ENCODE peak calls at places on chromosomes 5 and 9, in nine cellular contexts. One of them, this sample, is unnamed. For H3K4me1, the result is how much of the 10 kb centered on the place peaks cover.

GRCh38 chr5:74916831-74917710 is 50.9 kb upstream of the FAM169A start:
- DNase-seq in aorta: no peak
- DNase-seq in heart right ventricle: no peak
- DNase-seq in neural progenitor cell: no peak
- DNase-seq in small intestine: peak
- DNase-seq in effector memory CD4-positive, alpha-beta T cell: no peak
- DNase-seq in adrenal gland: no peak
- DNase-seq in pancreas: no peak
- DNase-seq in tibial nerve: no peak
- DNase-seq in this sample: peak

GRCh38 chr9:21028476-21028875 is 3.0 kb downstream of the HACD4 start:
- DNase-seq in aorta: no peak
- DNase-seq in heart right ventricle: no peak
- DNase-seq in adrenal gland: no peak
- DNase-seq in neural progenitor cell: no peak
- DNase-seq in pancreas: no peak
- DNase-seq in effector memory CD4-positive, alpha-beta T cell: no peak
- DNase-seq in small intestine: no peak
- DNase-seq in tibial nerve: no peak
- DNase-seq in this sample: no peak

GRCh38 chr9:71921190-71921814 is 9.9 kb downstream of the C9orf85 start:
- DNase-seq in pancreas: no peak
- DNase-seq in heart right ventricle: no peak
- DNase-seq in tibial nerve: no peak
- DNase-seq in adrenal gland: no peak
- DNase-seq in small intestine: no peak
- DNase-seq in effector memory CD4-positive, alpha-beta T cell: no peak
- DNase-seq in aorta: no peak
- DNase-seq in neural progenitor cell: no peak
- DNase-seq in this sample: no peak

GRCh38 chr9:122372856-122373845 is 2.3 kb downstream of the PTGS1 start:
- DNase-seq in aorta: no peak
- DNase-seq in adrenal gland: no peak
- DNase-seq in small intestine: no peak
- DNase-seq in heart right ventricle: no peak
- DNase-seq in tibial nerve: no peak
- DNase-seq in neural progenitor cell: no peak
- DNase-seq in pancreas: no peak
- DNase-seq in effector memory CD4-positive, alpha-beta T cell: no peak
- DNase-seq in this sample: no peak

GRCh38 chr9:134922932-134923240 is 5.2 kb upstream of the FCN1 start:
- DNase-seq in adrenal gland: no peak
- DNase-seq in heart right ventricle: no peak
- DNase-seq in aorta: no peak
- DNase-seq in neural progenitor cell: no peak
- DNase-seq in small intestine: no peak
- DNase-seq in pancreas: no peak
- DNase-seq in effector memory CD4-positive, alpha-beta T cell: no peak
- DNase-seq in tibial nerve: no peak
- DNase-seq in this sample: no peak

GRCh38 chr5:172795401-172795977 is 24.5 kb upstream of the DUSP1 start:
- DNase-seq in aorta: peak
- DNase-seq in heart right ventricle: peak
- DNase-seq in pancreas: peak
- DNase-seq in effector memory CD4-positive, alpha-beta T cell: no peak
- DNase-seq in neural progenitor cell: no peak
- DNase-seq in tibial nerve: peak
- DNase-seq in small intestine: no peak
- DNase-seq in adrenal gland: peak
- DNase-seq in this sample: peak

GRCh38 chr5:134101686-134102439 is 12.6 kb upstream of the TCF7 start:
- DNase-seq in adrenal gland: peak
- DNase-seq in neural progenitor cell: peak
- DNase-seq in aorta: no peak
- DNase-seq in effector memory CD4-positive, alpha-beta T cell: peak
- DNase-seq in heart right ventricle: peak
- DNase-seq in tibial nerve: no peak
- DNase-seq in small intestine: peak
- DNase-seq in pancreas: peak
- DNase-seq in this sample: peak

GRCh38 chr9:78214492-78214891 is 21.4 kb upstream of the CEP78 start:
- DNase-seq in adrenal gland: no peak
- DNase-seq in tibial nerve: no peak
- DNase-seq in effector memory CD4-positive, alpha-beta T cell: no peak
- DNase-seq in heart right ventricle: no peak
- DNase-seq in neural progenitor cell: no peak
- DNase-seq in pancreas: no peak
- DNase-seq in aorta: no peak
- DNase-seq in small intestine: no peak
- DNase-seq in this sample: no peak

GRCh38 chr5:72205431-72206009 is 98.2 kb downstream of the MAP1B start:
- DNase-seq in aorta: no peak
- DNase-seq in neural progenitor cell: no peak
- DNase-seq in adrenal gland: no peak
- DNase-seq in heart right ventricle: no peak
- DNase-seq in small intestine: no peak
- DNase-seq in effector memory CD4-positive, alpha-beta T cell: no peak
- DNase-seq in pancreas: no peak
- DNase-seq in tibial nerve: no peak
- DNase-seq in this sample: no peak

GRCh38 chr9:136991993-136992818 is at the start of gene PAXX:
- DNase-seq in heart right ventricle: peak
- DNase-seq in neural progenitor cell: peak
- DNase-seq in aorta: peak
- DNase-seq in small intestine: peak
- DNase-seq in adrenal gland: peak
- DNase-seq in tibial nerve: peak
- DNase-seq in pancreas: peak
- DNase-seq in effector memory CD4-positive, alpha-beta T cell: peak
- DNase-seq in this sample: peak

GRCh38 chr9:129676970-129677369 is 11.5 kb downstream of the PRRX2 start:
- DNase-seq in small intestine: no peak
- DNase-seq in pancreas: no peak
- DNase-seq in aorta: no peak
- DNase-seq in adrenal gland: no peak
- DNase-seq in heart right ventricle: no peak
- DNase-seq in effector memory CD4-positive, alpha-beta T cell: no peak
- DNase-seq in tibial nerve: no peak
- DNase-seq in neural progenitor cell: no peak
- DNase-seq in this sample: no peak

GRCh38 chr9:29212590-29213373 is 1639.5 kb upstream of the C9orf72 start:
- DNase-seq in effector memory CD4-positive, alpha-beta T cell: no peak
- DNase-seq in heart right ventricle: no peak
- DNase-seq in neural progenitor cell: peak
- DNase-seq in adrenal gland: peak
- DNase-seq in small intestine: no peak
- DNase-seq in pancreas: no peak
- DNase-seq in aorta: no peak
- DNase-seq in tibial nerve: no peak
- DNase-seq in this sample: no peak

GRCh38 chr5:83720805-83721431 is at the start of gene HAPLN1:
- DNase-seq in aorta: no peak
- DNase-seq in heart right ventricle: no peak
- DNase-seq in effector memory CD4-positive, alpha-beta T cell: no peak
- DNase-seq in tibial nerve: no peak
- DNase-seq in small intestine: no peak
- DNase-seq in neural progenitor cell: peak
- DNase-seq in pancreas: no peak
- DNase-seq in adrenal gland: no peak
- DNase-seq in this sample: no peak

GRCh38 chr5:54518146-54519082 is 855 bp downstream of the SNX18 start:
- DNase-seq in tibial nerve: peak
- DNase-seq in adrenal gland: peak
- DNase-seq in neural progenitor cell: peak
- DNase-seq in pancreas: peak
- DNase-seq in aorta: peak
- DNase-seq in effector memory CD4-positive, alpha-beta T cell: no peak
- DNase-seq in heart right ventricle: peak
- DNase-seq in small intestine: peak
- DNase-seq in this sample: peak

GRCh38 chr9:81601639-81602623 is 87.4 kb downstream of the TLE1 start:
- DNase-seq in neural progenitor cell: no peak
- DNase-seq in pancreas: no peak
- DNase-seq in small intestine: no peak
- DNase-seq in adrenal gland: no peak
- DNase-seq in effector memory CD4-positive, alpha-beta T cell: no peak
- DNase-seq in heart right ventricle: no peak
- DNase-seq in aorta: no peak
- DNase-seq in tibial nerve: no peak
- DNase-seq in this sample: no peak

GRCh38 chr5:89437450-89438435 is 554.8 kb upstream of the MEF2C start:
- DNase-seq in aorta: no peak
- DNase-seq in pancreas: no peak
- DNase-seq in effector memory CD4-positive, alpha-beta T cell: no peak
- DNase-seq in tibial nerve: no peak
- DNase-seq in neural progenitor cell: no peak
- DNase-seq in small intestine: no peak
- DNase-seq in adrenal gland: no peak
- DNase-seq in heart right ventricle: no peak
- DNase-seq in this sample: no peak

GRCh38 chr5:93632327-93632726 is 49.3 kb downstream of the NR2F1 start:
- DNase-seq in effector memory CD4-positive, alpha-beta T cell: no peak
- DNase-seq in aorta: no peak
- DNase-seq in tibial nerve: no peak
- DNase-seq in neural progenitor cell: no peak
- DNase-seq in small intestine: no peak
- DNase-seq in heart right ventricle: no peak
- DNase-seq in pancreas: no peak
- DNase-seq in adrenal gland: no peak
- DNase-seq in this sample: no peak

GRCh38 chr5:59597690-59598546 is 295.6 kb downstream of the PDE4D start:
- DNase-seq in aorta: no peak
- DNase-seq in small intestine: no peak
- DNase-seq in adrenal gland: no peak
- DNase-seq in heart right ventricle: no peak
- DNase-seq in effector memory CD4-positive, alpha-beta T cell: no peak
- DNase-seq in tibial nerve: no peak
- DNase-seq in neural progenitor cell: no peak
- DNase-seq in pancreas: no peak
- DNase-seq in this sample: no peak
- H3K27ac ChIP-seq in aorta: peak
- H3K27ac ChIP-seq in small intestine: peak
- H3K27ac ChIP-seq in adrenal gland: no peak
- H3K27ac ChIP-seq in heart right ventricle: no peak
- H3K27ac ChIP-seq in effector memory CD4-positive, alpha-beta T cell: no peak
- H3K27ac ChIP-seq in tibial nerve: no peak
- H3K27ac ChIP-seq in neural progenitor cell: no peak
- H3K27ac ChIP-seq in pancreas: peak
- H3K27ac ChIP-seq in this sample: no peak

GRCh38 chr5:179833709-179834070 is 13.0 kb downstream of the SQSTM1 start:
- DNase-seq in tibial nerve: no peak
- DNase-seq in pancreas: no peak
- DNase-seq in heart right ventricle: no peak
- DNase-seq in adrenal gland: no peak
- DNase-seq in aorta: no peak
- DNase-seq in effector memory CD4-positive, alpha-beta T cell: no peak
- DNase-seq in small intestine: no peak
- DNase-seq in neural progenitor cell: no peak
- DNase-seq in this sample: no peak
- H3K4me3 ChIP-seq in tibial nerve: no peak
- H3K4me3 ChIP-seq in pancreas: no peak
- H3K4me3 ChIP-seq in heart right ventricle: no peak
- H3K4me3 ChIP-seq in adrenal gland: no peak
- H3K4me3 ChIP-seq in aorta: no peak
- H3K4me3 ChIP-seq in effector memory CD4-positive, alpha-beta T cell: no peak
- H3K4me3 ChIP-seq in small intestine: no peak
- H3K4me3 ChIP-seq in neural progenitor cell: no peak
- H3K4me3 ChIP-seq in this sample: no peak

GRCh38 chr5:143588933-143589662 is 185.6 kb upstream of the NR3C1 start:
- DNase-seq in aorta: no peak
- DNase-seq in tibial nerve: no peak
- DNase-seq in adrenal gland: no peak
- DNase-seq in neural progenitor cell: no peak
- DNase-seq in heart right ventricle: no peak
- DNase-seq in effector memory CD4-positive, alpha-beta T cell: no peak
- DNase-seq in small intestine: peak
- DNase-seq in pancreas: no peak
- DNase-seq in this sample: no peak
- H3K4me1 ChIP-seq in aorta: under half
- H3K4me1 ChIP-seq in tibial nerve: under half
- H3K4me1 ChIP-seq in adrenal gland: under half
- H3K4me1 ChIP-seq in neural progenitor cell: under half
- H3K4me1 ChIP-seq in heart right ventricle: under half
- H3K4me1 ChIP-seq in effector memory CD4-positive, alpha-beta T cell: under half
- H3K4me1 ChIP-seq in small intestine: under half
- H3K4me1 ChIP-seq in pancreas: under half
- H3K4me1 ChIP-seq in this sample: under half

GRCh38 chr5:128101676-128102075 is 18.1 kb downstream of the SLC12A2 start:
- DNase-seq in pancreas: no peak
- DNase-seq in adrenal gland: no peak
- DNase-seq in aorta: no peak
- DNase-seq in small intestine: no peak
- DNase-seq in effector memory CD4-positive, alpha-beta T cell: no peak
- DNase-seq in neural progenitor cell: no peak
- DNase-seq in tibial nerve: no peak
- DNase-seq in heart right ventricle: no peak
- DNase-seq in this sample: no peak

GRCh38 chr5:128099944-128100343 is 16.4 kb downstream of the SLC12A2 start:
- DNase-seq in heart right ventricle: no peak
- DNase-seq in small intestine: no peak
- DNase-seq in tibial nerve: no peak
- DNase-seq in adrenal gland: no peak
- DNase-seq in neural progenitor cell: no peak
- DNase-seq in pancreas: no peak
- DNase-seq in effector memory CD4-positive, alpha-beta T cell: no peak
- DNase-seq in aorta: no peak
- DNase-seq in this sample: no peak

GRCh38 chr5:128097224-128097623 is 13.7 kb downstream of the SLC12A2 start:
- DNase-seq in pancreas: no peak
- DNase-seq in effector memory CD4-positive, alpha-beta T cell: no peak
- DNase-seq in aorta: no peak
- DNase-seq in tibial nerve: no peak
- DNase-seq in neural progenitor cell: no peak
- DNase-seq in adrenal gland: no peak
- DNase-seq in small intestine: no peak
- DNase-seq in heart right ventricle: no peak
- DNase-seq in this sample: no peak

GRCh38 chr5:128097781-128098180 is 14.2 kb downstream of the SLC12A2 start:
- DNase-seq in effector memory CD4-positive, alpha-beta T cell: no peak
- DNase-seq in small intestine: no peak
- DNase-seq in neural progenitor cell: no peak
- DNase-seq in pancreas: no peak
- DNase-seq in tibial nerve: no peak
- DNase-seq in aorta: no peak
- DNase-seq in heart right ventricle: no peak
- DNase-seq in adrenal gland: no peak
- DNase-seq in this sample: no peak

DNA sequence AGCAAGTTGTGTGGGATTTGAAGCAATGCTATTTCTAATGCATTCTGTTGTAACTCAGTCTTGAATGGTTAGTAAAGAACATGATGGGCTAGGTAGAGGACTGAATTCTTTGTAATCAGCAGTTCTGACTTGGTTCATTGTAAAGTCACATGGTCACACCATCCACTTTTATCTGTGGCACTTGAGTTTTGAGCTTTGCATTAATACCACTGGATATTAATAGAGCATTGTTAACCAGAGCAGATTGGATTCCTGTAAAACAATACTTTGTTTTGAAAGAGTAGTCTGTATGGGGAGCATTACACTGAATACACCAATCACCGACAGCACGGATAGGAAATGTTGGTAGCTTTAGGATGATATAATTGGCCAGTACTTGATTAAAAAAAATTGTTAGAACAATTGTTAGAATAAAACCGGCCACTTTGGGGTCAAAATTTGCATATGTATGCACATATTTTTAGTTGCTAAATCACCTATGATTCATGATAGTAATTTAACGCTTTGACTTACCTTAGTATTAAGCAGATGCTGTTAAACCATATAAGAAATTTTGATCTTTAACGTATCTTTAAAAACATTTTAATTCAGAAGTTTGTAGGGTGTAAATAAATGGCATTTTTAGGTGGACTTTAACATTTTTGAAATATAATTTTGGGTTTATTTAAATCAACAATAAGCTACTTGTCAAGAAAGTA is 17.4 kb downstream of the SLC12A2 start:
- DNase-seq in effector memory CD4-positive, alpha-beta T cell: no peak
- DNase-seq in heart right ventricle: no peak
- DNase-seq in neural progenitor cell: no peak
- DNase-seq in aorta: no peak
- DNase-seq in tibial nerve: no peak
- DNase-seq in adrenal gland: no peak
- DNase-seq in small intestine: no peak
- DNase-seq in pancreas: no peak
- DNase-seq in this sample: no peak
- H3K27ac ChIP-seq in effector memory CD4-positive, alpha-beta T cell: no peak
- H3K27ac ChIP-seq in heart right ventricle: peak
- H3K27ac ChIP-seq in neural progenitor cell: no peak
- H3K27ac ChIP-seq in aorta: no peak
- H3K27ac ChIP-seq in tibial nerve: no peak
- H3K27ac ChIP-seq in adrenal gland: no peak
- H3K27ac ChIP-seq in small intestine: no peak
- H3K27ac ChIP-seq in pancreas: no peak
- H3K27ac ChIP-seq in this sample: peak

This sample was measured in lung.